ENCODE peak calls at places on chromosome 7, in four cellular contexts. One of them, this sample, is unnamed.

GRCh38 chr7:362416-363096 is 72.6 kb downstream of the FOXL3 start:
- DNase-seq in transverse colon: peak; percentile 39
- DNase-seq in coronary artery: no peak
- DNase-seq in IMR-90: peak; percentile 4
- DNase-seq in this sample: peak; percentile 68

GRCh38 chr7:110595694-110596093 is 495.2 kb upstream of the LRRN3 start:
- DNase-seq in transverse colon: no peak
- DNase-seq in coronary artery: no peak
- DNase-seq in IMR-90: no peak
- DNase-seq in this sample: no peak

GRCh38 chr7:68783671-68784070 is 814.6 kb upstream of the AUTS2 start:
- DNase-seq in coronary artery: no peak
- DNase-seq in IMR-90: peak; percentile 14
- DNase-seq in transverse colon: no peak
- DNase-seq in this sample: no peak

GRCh38 chr7:74453321-74454011 is at the start of gene GTF2IRD1:
- DNase-seq in transverse colon: peak; percentile 78
- DNase-seq in IMR-90: peak; percentile 73
- DNase-seq in coronary artery: no peak
- DNase-seq in this sample: peak; percentile 89

GRCh38 chr7:26140380-26140779 is 11.6 kb upstream of the NFE2L3 start:
- DNase-seq in transverse colon: no peak
- DNase-seq in IMR-90: no peak
- DNase-seq in coronary artery: no peak
- DNase-seq in this sample: no peak

GRCh38 chr7:92835851-92836488 is 403 bp downstream of the CDK6 start:
- DNase-seq in IMR-90: no peak
- DNase-seq in transverse colon: peak; percentile 48
- DNase-seq in coronary artery: no peak
- DNase-seq in this sample: peak; percentile 17

GRCh38 chr7:43884209-43884608 is 14.9 kb upstream of the MRPS24 start:
- DNase-seq in coronary artery: no peak
- DNase-seq in transverse colon: no peak
- DNase-seq in IMR-90: no peak
- DNase-seq in this sample: no peak

GRCh38 chr7:107158028-107158427 is 10.8 kb upstream of the HBP1 start:
- DNase-seq in IMR-90: no peak
- DNase-seq in coronary artery: no peak
- DNase-seq in transverse colon: no peak
- DNase-seq in this sample: no peak

GRCh38 chr7:72785166-72785955 is 42.6 kb downstream of the TYW1B start:
- DNase-seq in coronary artery: no peak
- DNase-seq in IMR-90: peak; percentile 71
- DNase-seq in transverse colon: no peak
- DNase-seq in this sample: no peak

GRCh38 chr7:143185551-143185950 is 2.3 kb downstream of the TAS2R39 start:
- DNase-seq in transverse colon: no peak
- DNase-seq in IMR-90: no peak
- DNase-seq in coronary artery: no peak
- DNase-seq in this sample: no peak

GRCh38 chr7:158270106-158270775 is 317.4 kb downstream of the PTPRN2 start:
- DNase-seq in transverse colon: no peak
- DNase-seq in coronary artery: no peak
- DNase-seq in IMR-90: no peak
- DNase-seq in this sample: no peak

GRCh38 chr7:71637578-71637977 is 505.6 kb downstream of the GALNT17 start:
- DNase-seq in coronary artery: no peak
- DNase-seq in transverse colon: no peak
- DNase-seq in IMR-90: no peak
- DNase-seq in this sample: no peak

GRCh38 chr7:29955799-29956476 is 33.7 kb downstream of the SCRN1 start:
- DNase-seq in transverse colon: peak; percentile 13
- DNase-seq in IMR-90: no peak
- DNase-seq in coronary artery: no peak
- DNase-seq in this sample: no peak

GRCh38 chr7:34087892-34088891 is 182.9 kb downstream of the BMPER start:
- DNase-seq in IMR-90: peak; percentile 40
- DNase-seq in coronary artery: no peak
- DNase-seq in transverse colon: peak; percentile 37
- DNase-seq in this sample: peak; percentile 51
- TF ChIP-seq CTCF in IMR-90: peak; percentile 61
- TF ChIP-seq CTCF in coronary artery: no peak
- TF ChIP-seq CTCF in transverse colon: peak; percentile 43
- TF ChIP-seq CTCF in this sample: peak; percentile 37

DNA sequence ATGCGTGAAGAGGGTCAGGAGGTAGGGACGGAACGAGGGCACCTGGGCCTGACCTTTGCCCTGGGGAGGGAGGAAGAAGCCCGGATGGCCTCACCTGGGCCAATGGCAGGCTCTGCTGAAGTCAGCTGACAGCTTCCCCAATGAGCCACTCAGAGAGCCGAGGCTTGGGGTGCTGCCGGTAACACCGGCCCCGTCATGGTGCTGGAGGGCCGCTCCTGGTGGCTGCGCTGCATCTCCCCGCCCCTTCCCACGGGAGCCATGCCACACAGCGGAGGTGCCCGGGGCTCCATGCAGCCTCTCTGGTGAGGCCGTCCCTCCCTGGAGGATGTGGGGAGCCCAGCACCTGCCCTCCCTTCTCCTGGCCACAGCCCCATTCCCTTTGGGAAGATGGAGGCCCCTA is 17.6 kb upstream of the MICALL2 start:
- DNase-seq in transverse colon: no peak
- DNase-seq in IMR-90: no peak
- DNase-seq in coronary artery: no peak
- DNase-seq in this sample: no peak
- H3K27ac ChIP-seq in transverse colon: no peak overlapping the region
- H3K27ac ChIP-seq in IMR-90: no peak overlapping the region
- H3K27ac ChIP-seq in coronary artery: no peak overlapping the region
- H3K27ac ChIP-seq in this sample: no peak overlapping the region

GRCh38 chr7:39386718-39387117 is 179.5 kb upstream of the YAE1 start:
- DNase-seq in IMR-90: no peak
- DNase-seq in coronary artery: no peak
- DNase-seq in transverse colon: no peak
- DNase-seq in this sample: no peak
- TF ChIP-seq CTCF in IMR-90: no peak
- TF ChIP-seq CTCF in coronary artery: no peak
- TF ChIP-seq CTCF in transverse colon: no peak
- TF ChIP-seq CTCF in this sample: no peak

GRCh38 chr7:36186841-36187240 is 33.8 kb downstream of the EEPD1 start:
- DNase-seq in coronary artery: no peak
- DNase-seq in transverse colon: no peak
- DNase-seq in IMR-90: peak; percentile 50
- DNase-seq in this sample: no peak

GRCh38 chr7:36188266-36188665 is 35.2 kb downstream of the EEPD1 start:
- DNase-seq in coronary artery: no peak
- DNase-seq in IMR-90: no peak
- DNase-seq in transverse colon: no peak
- DNase-seq in this sample: no peak

GRCh38 chr7:36185092-36185491 is 32.0 kb downstream of the EEPD1 start:
- DNase-seq in coronary artery: no peak
- DNase-seq in IMR-90: no peak
- DNase-seq in transverse colon: no peak
- DNase-seq in this sample: no peak

GRCh38 chr7:36185732-36186131 is 32.7 kb downstream of the EEPD1 start:
- DNase-seq in coronary artery: no peak
- DNase-seq in IMR-90: peak; percentile 42
- DNase-seq in transverse colon: no peak
- DNase-seq in this sample: no peak

DNA sequence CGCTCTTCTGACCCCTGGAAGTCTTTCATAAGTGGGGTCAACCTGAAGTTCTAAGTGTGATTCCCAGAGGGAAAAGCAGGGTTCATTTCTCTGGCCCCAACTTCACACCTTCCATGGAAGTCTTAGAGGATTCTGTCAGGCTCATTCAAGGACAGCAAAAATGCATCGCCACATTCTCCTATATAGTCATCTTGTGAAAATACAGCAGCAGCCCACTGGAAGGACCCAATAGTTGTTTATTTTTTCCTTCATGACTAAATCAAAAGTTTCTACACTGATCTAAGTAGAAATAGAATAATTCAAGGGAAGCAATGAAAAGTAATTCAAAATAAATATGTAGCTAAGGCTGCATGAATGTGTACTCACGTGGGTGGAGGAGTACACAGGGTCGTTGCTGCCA is 33.3 kb downstream of the EEPD1 start:
- DNase-seq in coronary artery: no peak
- DNase-seq in transverse colon: no peak
- DNase-seq in IMR-90: peak; percentile 61
- DNase-seq in this sample: no peak
- H3K27ac ChIP-seq in coronary artery: no peak overlapping the region
- H3K27ac ChIP-seq in transverse colon: peak overlapping the region; percentile 18
- H3K27ac ChIP-seq in IMR-90: peak overlapping the region; percentile 37
- H3K27ac ChIP-seq in this sample: no peak overlapping the region

DNA sequence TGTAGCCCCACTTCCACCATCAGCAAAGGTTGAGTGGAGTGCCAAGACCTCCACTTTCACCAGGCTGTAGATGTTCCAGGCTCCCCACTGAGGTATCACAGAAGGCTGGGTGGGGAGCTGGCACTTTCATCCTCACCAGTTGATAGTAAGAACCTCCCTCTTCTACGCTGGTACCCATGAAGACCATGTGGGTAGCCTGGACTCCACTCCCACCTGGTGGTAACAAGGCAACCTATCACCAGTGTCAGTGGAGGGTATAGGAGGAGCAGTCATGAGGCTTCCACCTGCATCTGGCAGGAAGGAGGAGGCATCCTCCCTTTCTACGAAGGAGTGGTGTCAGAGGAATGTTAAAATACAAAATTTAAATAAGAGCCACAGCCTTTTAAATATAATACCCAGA is 4.4 kb downstream of the SMIM30 start:
- DNase-seq in transverse colon: no peak
- DNase-seq in coronary artery: no peak
- DNase-seq in IMR-90: no peak
- DNase-seq in this sample: no peak
- TF ChIP-seq CTCF in transverse colon: no peak
- TF ChIP-seq CTCF in coronary artery: no peak
- TF ChIP-seq CTCF in IMR-90: no peak
- TF ChIP-seq CTCF in this sample: no peak

GRCh38 chr7:47762746-47763062 is 180.8 kb upstream of the TNS3 start:
- DNase-seq in coronary artery: no peak
- DNase-seq in IMR-90: no peak
- DNase-seq in transverse colon: no peak
- DNase-seq in this sample: no peak

GRCh38 chr7:47764746-47765145 is 182.8 kb upstream of the TNS3 start:
- DNase-seq in coronary artery: no peak
- DNase-seq in IMR-90: no peak
- DNase-seq in transverse colon: no peak
- DNase-seq in this sample: no peak

GRCh38 chr7:47762207-47762606 is 180.3 kb upstream of the TNS3 start:
- DNase-seq in transverse colon: no peak
- DNase-seq in IMR-90: no peak
- DNase-seq in coronary artery: no peak
- DNase-seq in this sample: no peak

GRCh38 chr7:47765373-47765979 is 182.8 kb downstream of the PKD1L1 start:
- DNase-seq in IMR-90: no peak
- DNase-seq in coronary artery: no peak
- DNase-seq in transverse colon: no peak
- DNase-seq in this sample: no peak

GRCh38 chr7:47763063-47763974 is 181.4 kb upstream of the TNS3 start:
- DNase-seq in transverse colon: peak; percentile 26
- DNase-seq in coronary artery: no peak
- DNase-seq in IMR-90: peak; percentile 96
- DNase-seq in this sample: no peak
- H3K27ac ChIP-seq in transverse colon: peak overlapping the region; percentile 47
- H3K27ac ChIP-seq in coronary artery: peak overlapping the region; percentile 40
- H3K27ac ChIP-seq in IMR-90: peak overlapping the region; percentile 74
- H3K27ac ChIP-seq in this sample: no peak overlapping the region

DNA sequence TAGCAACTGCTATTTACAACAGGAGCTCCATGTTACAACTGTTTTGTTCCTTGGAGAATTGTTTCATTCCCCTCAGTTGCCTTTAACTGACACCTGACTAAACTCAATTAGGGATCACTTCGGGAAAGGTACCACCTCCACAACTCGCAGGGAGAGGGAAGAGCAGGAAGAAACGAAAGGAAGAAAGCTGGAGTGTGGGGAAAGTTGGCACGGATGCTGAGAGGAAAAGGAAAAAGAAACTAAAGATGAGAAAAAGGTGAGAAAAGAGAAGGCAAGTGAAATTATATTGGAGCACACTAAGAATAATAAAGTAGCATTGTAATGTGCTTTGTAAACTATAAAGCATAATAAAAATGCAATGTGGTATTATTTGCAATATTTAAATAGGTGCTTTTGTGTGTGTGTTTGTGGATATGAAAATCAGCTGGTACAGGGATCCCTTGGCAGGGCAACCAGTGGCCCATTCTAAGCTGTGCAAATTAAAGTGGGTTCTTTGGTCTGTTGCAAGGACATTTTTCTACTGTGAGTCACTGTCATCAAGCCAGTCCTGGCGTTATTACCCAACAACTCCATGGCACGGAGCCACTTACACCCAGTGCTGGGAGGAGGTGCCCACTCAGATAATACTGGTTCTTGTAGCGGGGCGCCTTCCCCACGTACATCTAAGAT is 45.9 kb downstream of the HIPK2 start:
- DNase-seq in IMR-90: peak; percentile 83
- DNase-seq in transverse colon: peak; percentile 89
- DNase-seq in coronary artery: peak; percentile 96
- DNase-seq in this sample: peak; percentile 68
- TF ChIP-seq CTCF in IMR-90: no peak
- TF ChIP-seq CTCF in transverse colon: no peak
- TF ChIP-seq CTCF in coronary artery: no peak
- TF ChIP-seq CTCF in this sample: no peak

This sample was measured in testis.